ENCODE peak calls at places on chromosomes 7 and 10, in four cellular contexts. N is endothelial cell of umbilical vein, C is HL-60, E is HCT116. X is an unnamed sample.
A peak's percentile ranks its signal among the peaks of the same experiment; 100 is the strongest.

GRCh38 chr7:103068429-103069403 is 5.9 kb downstream of the FBXL13 start:
- DNase-seq in E (no peak), N (no peak), C (no peak), X (no peak)

GRCh38 chr10:33377658-33378025 is 43.2 kb upstream of the NRP1 start:
- DNase-seq in C (no peak), E (peak; percentile 10), N (no peak), X (no peak)

GRCh38 chr10:74842301-74842700 is 15.9 kb downstream of the KAT6B start:
- DNase-seq in E (no peak), N (no peak), C (peak; percentile 31), X (no peak)

GRCh38 chr10:101693701-101694055 is 1.3 kb downstream of the FBXW4 start:
- DNase-seq in N (no peak), E (no peak), C (peak; percentile 34), X (no peak)

GRCh38 chr7:31192996-31193395 is 140.9 kb downstream of the ADCYAP1R1 start:
- DNase-seq in C (peak; percentile 18), E (peak; percentile 36), N (peak; percentile 36), X (peak; percentile 55)

GRCh38 chr7:82595176-82595575 is 151.6 kb upstream of the CACNA2D1 start:
- DNase-seq in E (no peak), C (no peak), N (peak; percentile 73), X (no peak)

GRCh38 chr7:113730309-113730955 is 188.4 kb downstream of the PPP1R3A start:
- DNase-seq in E (no peak), N (peak; percentile 34), C (no peak), X (no peak)

GRCh38 chr7:42087616-42088015 is 149.4 kb downstream of the GLI3 start:
- DNase-seq in N (no peak), C (no peak), E (no peak), X (no peak)

GRCh38 chr7:45689011-45689796 is 115.0 kb downstream of the ADCY1 start:
- DNase-seq in N (peak; percentile 21), E (no peak), C (no peak), X (no peak)

GRCh38 chr10:86403183-86403797 is 36.7 kb upstream of the GRID1 start:
- DNase-seq in E (no peak), N (no peak), C (no peak), X (no peak)

GRCh38 chr10:43759216-43759615 is 110.5 kb upstream of the ZNF32 start:
- DNase-seq in C (no peak), E (no peak), N (no peak), X (no peak)

GRCh38 chr10:116671274-116671926 is 50.6 kb downstream of the PNLIPRP2 start:
- DNase-seq in C (no peak), E (no peak), N (no peak), X (no peak)

GRCh38 chr7:101527844-101528667 is 101.0 kb downstream of the MYL10 start:
- DNase-seq in C (no peak), E (no peak), N (peak; percentile 52), X (no peak)

GRCh38 chr7:107661081-107661864 is 645 bp downstream of the SLC26A4 start:
- DNase-seq in C (peak; percentile 51), E (no peak), N (peak; percentile 67), X (peak; percentile 88)

GRCh38 chr7:2819161-2819953 is 24.8 kb downstream of the GNA12 start:
- DNase-seq in C (no peak), E (no peak), N (no peak), X (no peak)

GRCh38 chr7:43568529-43568928 is 14.4 kb upstream of the STK17A start:
- DNase-seq in E (no peak), N (no peak), C (no peak), X (no peak)

GRCh38 chr7:146736446-146737190 is 620.0 kb downstream of the CNTNAP2 start:
- DNase-seq in N (no peak), C (no peak), E (no peak), X (no peak)

GRCh38 chr7:41110186-41110585 is 592.7 kb downstream of the INHBA start:
- DNase-seq in N (no peak), C (no peak), E (no peak), X (no peak)

GRCh38 chr7:1564603-1565022 is 5.2 kb downstream of the PSMG3 start:
- DNase-seq in N (no peak), E (no peak), C (no peak), X (no peak)

GRCh38 chr7:1563939-1564602 is 5.8 kb downstream of the PSMG3 start:
- DNase-seq in N (no peak), E (no peak), C (no peak), X (no peak)

GRCh38 chr7:1562126-1562525 is 6.1 kb upstream of the TMEM184A start:
- DNase-seq in N (no peak), C (no peak), E (no peak), X (no peak)

GRCh38 chr7:1561036-1561940 is 5.3 kb upstream of the TMEM184A start:
- DNase-seq in E (no peak), N (no peak), C (no peak), X (peak; percentile 71)

DNA sequence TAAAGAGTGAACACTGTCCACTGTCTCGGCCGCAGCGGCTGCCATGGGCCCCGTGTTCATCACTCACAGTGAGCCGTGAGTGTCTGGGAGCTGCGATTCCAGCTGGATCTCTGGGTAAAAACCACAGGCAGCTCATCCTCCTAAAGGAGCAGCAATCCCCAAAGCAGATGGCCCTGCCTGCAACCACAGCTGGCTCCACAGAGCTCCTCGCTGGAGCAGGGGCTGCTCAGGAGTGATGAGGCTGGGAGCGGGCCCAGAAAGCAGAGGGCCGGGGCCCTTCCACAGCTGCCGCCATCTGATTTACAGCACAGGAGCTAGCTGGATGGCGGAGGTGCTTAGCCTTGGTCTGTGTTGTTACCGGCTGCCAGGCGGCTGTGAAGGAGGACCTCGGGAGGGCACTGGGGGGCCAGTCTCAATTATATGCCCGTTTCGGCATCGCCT is 6.6 kb upstream of the TMEM184A start:
- DNase-seq in E (no peak), N (no peak), C (no peak), X (peak; percentile 72)
- H3K27ac ChIP-seq in E (no peak overlapping the region), N (no peak overlapping the region), C (no peak overlapping the region), X (no peak overlapping the region)

GRCh38 chr7:29381206-29382094 is 182.2 kb upstream of the PRR15 start:
- DNase-seq in N (no peak), C (peak; percentile 9), E (no peak), X (no peak)
- TF ChIP-seq POLR2AphosphoS5 in N (no peak), C (no peak), E (no peak), X (no peak)

GRCh38 chr10:112562803-112563663 is 116.0 kb downstream of the VTI1A start:
- DNase-seq in C (no peak), E (no peak), N (no peak), X (no peak)
- H3K4me3 ChIP-seq in C (no peak overlapping the region), E (no peak overlapping the region), N (no peak overlapping the region), X (no peak overlapping the region)

DNA sequence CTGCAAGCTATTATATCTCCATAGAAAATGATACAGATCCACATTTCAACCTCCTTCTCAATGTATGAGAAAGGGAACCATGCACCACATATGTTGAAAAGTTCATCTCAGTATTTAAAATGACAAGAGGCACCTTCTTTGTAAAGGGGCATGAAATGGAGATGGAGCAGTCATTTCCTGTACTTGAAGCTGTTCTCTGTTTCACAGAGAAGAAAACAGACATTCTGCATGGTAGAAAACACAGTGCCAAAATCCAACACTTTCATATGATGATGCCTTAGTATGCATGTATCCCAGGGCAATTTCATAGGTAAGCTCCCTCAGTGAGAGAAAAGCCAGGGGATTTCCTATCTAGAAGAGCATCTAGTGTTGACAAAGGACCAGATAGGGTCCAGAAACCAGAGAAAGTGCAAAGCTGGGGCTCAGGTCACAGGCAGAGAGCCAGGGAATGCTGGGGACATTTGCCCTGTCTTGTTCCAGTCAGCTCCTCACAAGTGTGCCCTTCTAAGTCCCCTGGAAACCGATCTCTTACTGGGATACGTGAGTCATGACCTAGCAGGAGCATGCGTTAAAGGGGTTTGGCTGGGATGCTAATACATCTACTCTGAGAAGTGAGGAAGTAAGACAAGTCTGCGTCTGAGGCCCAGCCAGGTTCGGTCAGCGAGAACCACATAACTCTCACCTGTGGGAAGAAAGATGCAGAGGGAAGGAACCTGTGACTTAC is 118.7 kb downstream of the ICA1 start:
- DNase-seq in C (no peak), N (no peak), E (no peak), X (no peak)
- H3K27ac ChIP-seq in C (no peak overlapping the region), N (no peak overlapping the region), E (no peak overlapping the region), X (no peak overlapping the region)

GRCh38 chr7:80829527-80829926 is 89.3 kb downstream of the SEMA3C start:
- DNase-seq in N (no peak), E (no peak), C (no peak), X (no peak)

GRCh38 chr7:80826520-80827237 is 92.2 kb downstream of the SEMA3C start:
- DNase-seq in C (no peak), E (peak; percentile 29), N (no peak), X (no peak)

GRCh38 chr7:80830000-80830399 is 88.9 kb downstream of the SEMA3C start:
- DNase-seq in N (no peak), E (no peak), C (peak; percentile 30), X (no peak)

GRCh38 chr7:80825499-80825898 is 93.4 kb downstream of the SEMA3C start:
- DNase-seq in C (no peak), E (no peak), N (no peak), X (no peak)

GRCh38 chr7:80827238-80827633 is 91.6 kb downstream of the SEMA3C start:
- DNase-seq in C (no peak), E (no peak), N (no peak), X (no peak)
- TF ChIP-seq POLR2AphosphoS5 in C (no peak), E (no peak), N (no peak), X (no peak)

GRCh38 chr7:919114-919442 is 35.4 kb downstream of the ADAP1 start:
- DNase-seq in C (no peak), E (no peak), N (no peak), X (peak; percentile 73)
- H3K4me3 ChIP-seq in C (no peak overlapping the region), E (no peak overlapping the region), N (no peak overlapping the region), X (no peak overlapping the region)

GRCh38 chr7:117157121-117157870 is 165.6 kb downstream of the WNT2 start:
- DNase-seq in N (peak; percentile 85), E (no peak), C (no peak), X (no peak)

GRCh38 chr7:117157871-117158209 is 165.0 kb downstream of the WNT2 start:
- DNase-seq in N (no peak), E (no peak), C (no peak), X (no peak)

GRCh38 chr7:117163101-117163500 is 159.8 kb downstream of the WNT2 start:
- DNase-seq in E (no peak), N (no peak), C (no peak), X (no peak)

GRCh38 chr7:117155694-117156093 is 167.2 kb downstream of the WNT2 start:
- DNase-seq in C (no peak), E (no peak), N (no peak), X (no peak)

DNA sequence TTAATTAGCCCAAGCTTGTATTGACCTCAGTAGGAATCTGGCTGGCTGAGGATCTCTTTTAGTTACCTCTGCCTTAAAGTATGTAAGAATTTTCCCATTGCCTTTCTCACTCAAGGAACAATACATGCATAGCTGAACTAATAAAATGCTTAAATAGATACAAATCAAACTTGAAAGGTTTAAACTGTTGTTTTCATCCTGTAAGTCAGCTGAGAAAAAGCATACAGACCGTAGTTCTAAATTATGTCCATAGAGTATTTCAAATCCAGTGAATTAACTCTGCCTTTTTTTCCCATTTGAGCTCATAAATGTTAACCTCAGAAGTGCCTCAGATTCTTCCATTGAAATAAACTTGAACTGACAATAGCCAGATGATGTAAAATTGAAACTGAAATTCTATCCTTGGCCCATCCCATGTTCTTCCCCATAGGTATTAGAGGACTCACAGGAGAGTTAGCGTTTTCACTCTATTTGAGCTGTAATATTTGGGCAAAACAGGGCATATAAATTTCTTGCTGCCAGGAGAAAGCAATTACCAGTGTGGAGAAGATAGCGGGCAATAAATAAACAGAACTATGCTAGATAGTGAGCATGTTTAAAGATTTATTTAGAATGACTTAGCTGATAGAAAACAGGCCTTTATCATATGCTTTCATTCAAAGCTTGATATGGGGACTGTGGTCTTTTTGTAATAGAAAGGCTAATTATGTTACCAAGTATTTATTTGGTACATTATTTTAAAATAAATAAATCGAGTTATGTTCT is 163.7 kb downstream of the WNT2 start:
- DNase-seq in N (no peak), E (no peak), C (no peak), X (no peak)
- H3K27ac ChIP-seq in N (no peak overlapping the region), E (no peak overlapping the region), C (no peak overlapping the region), X (no peak overlapping the region)

GRCh38 chr10:133084491-133084890 is 3.2 kb upstream of the ADGRA1 start:
- DNase-seq in C (no peak), N (no peak), E (no peak), X (no peak)
- TF ChIP-seq POLR2AphosphoS5 in C (no peak), N (no peak), E (no peak), X (no peak)